ENCODE peak calls at places on chromosomes 12 and 14, in six cellular contexts. C is HepG2; N is kidney; X is CD4-positive, CD25-positive, alpha-beta regulatory T cell; I is neural progenitor cell; L is neuronal stem cell. K is an unnamed sample.
A peak's percentile ranks its signal among the peaks of the same experiment; 100 is the strongest.

GRCh38 chr14:70036665-70037064 is 152.1 kb downstream of the SLC8A3 start:
- DNase-seq in C (peak; percentile 42), N (no peak), X (no peak), I (peak; percentile 61), L (peak; percentile 27), K (no peak)

GRCh38 chr12:104312202-104312601 is 8.7 kb downstream of the EID3 start:
- DNase-seq in C (no peak), N (no peak), X (no peak), I (no peak), L (no peak), K (no peak)

GRCh38 chr14:21498540-21499526 is 12.3 kb downstream of the METTL3 start:
- DNase-seq in C (peak; percentile 77), N (no peak), X (peak; percentile 61), I (peak; percentile 85), L (peak; percentile 46), K (no peak)

GRCh38 chr14:103014466-103015319 is 42.7 kb downstream of the CDC42BPB start:
- DNase-seq in C (no peak), N (no peak), X (no peak), I (peak; percentile 70), L (peak; percentile 26), K (no peak)

GRCh38 chr14:24437020-24437735 is 5.4 kb downstream of the SDR39U1 start:
- DNase-seq in C (no peak), N (no peak), X (no peak), I (no peak), L (no peak), K (peak; percentile 64)

GRCh38 chr14:36519431-36520321 is at the start of gene NKX2-1:
- DNase-seq in C (no peak), N (peak; percentile 58), X (no peak), I (peak; percentile 61), L (peak; percentile 21), K (no peak)

GRCh38 chr12:104303538-104304151 is at the start of gene EID3:
- DNase-seq in C (no peak), N (peak; percentile 97), X (peak; percentile 91), I (peak; percentile 84), L (peak; percentile 51), K (peak; percentile 95)

GRCh38 chr12:27104546-27104945 is 22.2 kb upstream of the C12orf71 start:
- DNase-seq in C (no peak), N (no peak), X (no peak), I (no peak), L (no peak), K (no peak)

GRCh38 chr12:123475256-123475703 is 17.3 kb downstream of the SNRNP35 start:
- DNase-seq in C (no peak), N (no peak), X (no peak), I (no peak), L (no peak), K (no peak)

GRCh38 chr12:90712671-90713070 is 242.3 kb downstream of the CCER1 start:
- DNase-seq in C (no peak), N (no peak), X (no peak), I (no peak), L (no peak), K (no peak)

GRCh38 chr14:55599250-55599879 is 19.4 kb downstream of the KTN1 start:
- DNase-seq in C (peak; percentile 93), N (peak; percentile 54), X (no peak), I (no peak), L (no peak), K (no peak)

GRCh38 chr14:73739174-73739898 is 25.2 kb upstream of the PNMA1 start:
- DNase-seq in C (no peak), N (no peak), X (no peak), I (no peak), L (no peak), K (peak; percentile 64)

GRCh38 chr12:109612975-109613502 is 39.4 kb downstream of the MVK start:
- DNase-seq in C (peak; percentile 41), N (no peak), X (no peak), I (no peak), L (no peak), K (no peak)

GRCh38 chr12:131896080-131896810 is 1.8 kb downstream of the ULK1 start:
- DNase-seq in C (peak; percentile 83), N (peak; percentile 97), X (peak; percentile 59), I (peak; percentile 91), L (peak; percentile 76), K (peak; percentile 98)

GRCh38 chr12:6773662-6774351 is 1.5 kb downstream of the LAG3 start:
- DNase-seq in C (no peak), N (no peak), X (no peak), I (peak; percentile 66), L (no peak), K (no peak)

GRCh38 chr12:75208851-75209781 is 523 bp downstream of the KCNC2 start:
- DNase-seq in C (no peak), N (peak; percentile 64), X (no peak), I (peak; percentile 85), L (peak; percentile 73), K (no peak)

GRCh38 chr12:118866346-118866745 is 115.0 kb upstream of the SRRM4 start:
- DNase-seq in C (no peak), N (no peak), X (no peak), I (peak; percentile 62), L (no peak), K (no peak)

GRCh38 chr12:54701940-54702592 is 53.9 kb upstream of the DCD start:
- DNase-seq in C (peak; percentile 36), N (no peak), X (peak; percentile 52), I (peak; percentile 65), L (peak; percentile 45), K (no peak)

GRCh38 chr12:55908726-55909512 is 18.8 kb downstream of the PYM1 start:
- DNase-seq in C (peak; percentile 90), N (no peak), X (no peak), I (peak; percentile 15), L (no peak), K (no peak)

GRCh38 chr14:101737414-101738367 is 23.8 kb upstream of the PPP2R5C start:
- DNase-seq in C (no peak), N (no peak), X (peak; percentile 29), I (no peak), L (no peak), K (no peak)

GRCh38 chr14:43184540-43184939 is 1322.5 kb downstream of the FSCB start:
- DNase-seq in C (no peak), N (no peak), X (no peak), I (peak; percentile 1), L (no peak), K (no peak)

GRCh38 chr14:55533960-55534359 is 46.0 kb upstream of the KTN1 start:
- DNase-seq in C (no peak), N (no peak), X (no peak), I (no peak), L (no peak), K (no peak)

GRCh38 chr14:23539209-23539866 is 12.2 kb downstream of the ZFHX2 start:
- DNase-seq in C (peak; percentile 86), N (peak; percentile 65), X (peak; percentile 33), I (peak; percentile 90), L (peak; percentile 78), K (no peak)

GRCh38 chr12:1855241-1855640 is 34.9 kb downstream of the LRTM2 start:
- DNase-seq in C (no peak), N (no peak), X (no peak), I (no peak), L (peak; percentile 11), K (no peak)
- H3K4me1 ChIP-seq in C (peaks cover 9% of the 10 kb centered on the region), N (no peaks in the 10 kb centered on the region), X (no peaks in the 10 kb centered on the region), I (no peaks in the 10 kb centered on the region), L (no peaks in the 10 kb centered on the region), K (no peaks in the 10 kb centered on the region)

GRCh38 chr14:20388159-20388558 is 25.1 kb downstream of the TEP1 start:
- DNase-seq in C (no peak), N (no peak), X (no peak), I (peak; percentile 41), L (no peak), K (no peak)
- H3K36me3 ChIP-seq in C (peaks cover 50% of the 10 kb centered on the region), N (peaks cover 69% of the 10 kb centered on the region), X (peaks cover 86% of the 10 kb centered on the region), I (no peaks in the 10 kb centered on the region), L (peaks cover 85% of the 10 kb centered on the region), K (peaks cover 87% of the 10 kb centered on the region)

GRCh38 chr12:93593833-93594232 is 21.4 kb downstream of the SOCS2 start:
- DNase-seq in C (no peak), N (no peak), X (no peak), I (no peak), L (no peak), K (no peak)

GRCh38 chr12:93594766-93595165 is 22.3 kb downstream of the SOCS2 start:
- DNase-seq in C (no peak), N (no peak), X (no peak), I (no peak), L (no peak), K (no peak)

GRCh38 chr12:93592641-93593396 is 20.3 kb downstream of the SOCS2 start:
- DNase-seq in C (no peak), N (no peak), X (no peak), I (no peak), L (no peak), K (no peak)

GRCh38 chr12:93587601-93588000 is 15.1 kb downstream of the SOCS2 start:
- DNase-seq in C (no peak), N (no peak), X (no peak), I (no peak), L (no peak), K (no peak)

DNA sequence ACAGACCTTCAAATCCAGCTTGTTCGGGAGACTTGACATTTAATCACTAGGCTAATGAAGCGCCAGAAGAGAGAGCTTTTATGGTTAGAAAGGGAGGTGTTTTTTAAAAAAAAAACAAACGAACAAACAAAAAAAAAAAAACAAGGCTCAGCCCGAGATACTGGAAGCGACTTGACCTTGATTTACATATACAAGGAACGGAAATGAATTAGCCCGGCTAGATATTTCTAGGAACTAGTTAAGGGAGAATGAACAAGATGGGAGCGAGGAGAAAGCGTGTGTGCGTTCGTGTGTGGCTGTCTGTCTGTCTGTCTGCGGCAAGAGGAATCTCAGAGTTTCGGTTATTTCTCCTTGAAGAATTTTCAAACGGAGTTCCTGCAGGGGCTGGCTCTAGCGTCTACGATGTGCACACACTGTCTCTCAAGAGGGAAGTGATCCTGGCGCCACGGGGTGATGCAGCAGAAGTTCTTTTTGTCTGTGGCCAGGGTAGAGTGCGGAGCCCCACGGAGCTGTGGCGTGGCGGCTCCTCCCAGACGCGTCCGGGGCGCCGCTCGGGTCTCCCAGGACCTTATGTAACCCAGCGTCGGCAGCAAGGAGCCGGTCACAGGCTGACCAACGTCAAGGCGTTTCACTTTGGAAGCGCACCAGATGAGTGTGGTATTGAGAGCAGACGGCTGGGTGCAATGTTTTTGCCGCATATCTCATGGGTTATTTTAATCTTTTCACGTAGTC is 18.8 kb downstream of the SOCS2 start:
- DNase-seq in C (no peak), N (peak; percentile 93), X (peak; percentile 32), I (peak; percentile 36), L (no peak), K (peak; percentile 94)
- H3K4me1 ChIP-seq in C (peaks cover 10% of the 10 kb centered on the region), N (no peaks in the 10 kb centered on the region), X (peaks cover 13% of the 10 kb centered on the region), I (peaks cover 8% of the 10 kb centered on the region), L (peaks cover 5% of the 10 kb centered on the region), K (no peaks in the 10 kb centered on the region)

GRCh38 chr12:49041036-49041880 is 19.3 kb downstream of the KMT2D start:
- DNase-seq in C (no peak), N (peak; percentile 74), X (no peak), I (no peak), L (no peak), K (no peak)

GRCh38 chr12:49040364-49040855 is 20.2 kb downstream of the KMT2D start:
- DNase-seq in C (no peak), N (peak; percentile 51), X (no peak), I (no peak), L (no peak), K (no peak)

GRCh38 chr12:49043856-49044258 is 16.7 kb downstream of the KMT2D start:
- DNase-seq in C (peak; percentile 34), N (peak; percentile 83), X (peak; percentile 72), I (peak; percentile 78), L (peak; percentile 44), K (peak; percentile 80)

GRCh38 chr12:49043241-49043640 is 17.4 kb downstream of the KMT2D start:
- DNase-seq in C (no peak), N (no peak), X (no peak), I (no peak), L (no peak), K (no peak)

GRCh38 chr12:49041881-49042484 is 18.6 kb downstream of the KMT2D start:
- DNase-seq in C (no peak), N (peak; percentile 61), X (no peak), I (no peak), L (no peak), K (no peak)
- H3K36me3 ChIP-seq in C (peaks cover 98% of the 10 kb centered on the region), N (peaks cover 77% of the 10 kb centered on the region), X (peaks cover 85% of the 10 kb centered on the region), I (no peaks in the 10 kb centered on the region), L (peaks cover 100% of the 10 kb centered on the region), K (peaks cover 87% of the 10 kb centered on the region)